ENCODE peak calls at places on chromosomes 1 and 21, in five cellular contexts. N is right cardiac atrium; T is NCI-H2029; M is activated CD8-positive, alpha-beta memory T cell treated with anti-CD3 and anti-CD28 coated beads, Interleukin-2, amount 10 ng/mL, durations not matched to agents 7 days and 5 days; A is A549. B is an unnamed sample.

GRCh38 chr1:243596441-243597183 is 253.4 kb downstream of the AKT3 start:
- DNase-seq in N (no peak), T (no peak), M (peak), A (no peak), B (no peak)

GRCh38 chr1:44406761-44407429 is 1.8 kb downstream of the RNF220 start:
- DNase-seq in N (peak), T (no peak), M (no peak), A (no peak), B (no peak)

GRCh38 chr1:156510709-156511108 is 10.1 kb upstream of the MEF2D start:
- DNase-seq in N (peak), T (peak), M (no peak), A (no peak), B (no peak)

GRCh38 chr1:227782226-227782625 is 33.2 kb upstream of the PRSS38 start:
- DNase-seq in N (no peak), T (no peak), M (peak), A (no peak), B (no peak)

GRCh38 chr21:28247454-28248020 is 745.1 kb downstream of the LTN1 start:
- DNase-seq in N (no peak), T (no peak), M (no peak), A (no peak), B (no peak)

GRCh38 chr1:100708476-100709062 is 11.0 kb upstream of the VCAM1 start:
- DNase-seq in N (no peak), T (no peak), M (no peak), A (no peak), B (no peak)

GRCh38 chr1:77925536-77925935 is 37.1 kb downstream of the NEXN start:
- DNase-seq in N (no peak), T (no peak), M (no peak), A (no peak), B (no peak)

GRCh38 chr1:154179951-154180687 is 11.8 kb downstream of the TPM3 start:
- DNase-seq in N (no peak), T (no peak), M (no peak), A (no peak), B (no peak)

GRCh38 chr1:36159614-36160387 is 3.8 kb downstream of the MAP7D1 start:
- DNase-seq in N (peak), T (no peak), M (no peak), A (no peak), B (no peak)

GRCh38 chr1:43522776-43523480 is 7.8 kb upstream of the PTPRF start:
- DNase-seq in N (no peak), T (peak), M (no peak), A (peak), B (peak)

GRCh38 chr1:209048961-209049669 is 534.4 kb upstream of the CAMK1G start:
- DNase-seq in N (no peak), T (no peak), M (no peak), A (no peak), B (no peak)

GRCh38 chr1:228668553-228669400 is 66.5 kb upstream of the RHOU start:
- DNase-seq in N (peak), T (peak), M (no peak), A (no peak), B (no peak)

GRCh38 chr1:160309183-160309535 is 24.2 kb upstream of the PEX19 start:
- DNase-seq in N (no peak), T (no peak), M (no peak), A (no peak), B (no peak)